ENCODE peak calls at places on chromosomes 6 and 20, in four cellular contexts. D is skeletal muscle cell; O is right cardiac atrium; H is naive thymus-derived CD4-positive, alpha-beta T cell. C is an unnamed sample.

GRCh38 chr6:170416959-170417606 is 110.5 kb downstream of the FAM120B start:
- DNase-seq in D (no peak), H (no peak), O (no peak), C (no peak)

GRCh38 chr6:21360353-21360752 is 233.2 kb upstream of the SOX4 start:
- DNase-seq in O (no peak), D (no peak), H (no peak), C (no peak)

GRCh38 chr6:127561660-127562059 is 15.3 kb upstream of the C6orf58 start:
- DNase-seq in D (no peak), O (no peak), H (no peak), C (no peak)

GRCh38 chr20:32970973-32971300 is 33.3 kb downstream of the SUN5 start:
- DNase-seq in O (no peak), D (no peak), H (no peak), C (no peak)

GRCh38 chr6:113383701-113384100 is 473.4 kb upstream of the MARCKS start:
- DNase-seq in O (no peak), H (no peak), D (no peak), C (no peak)

GRCh38 chr6:115896538-115897129 is 164.1 kb downstream of the FRK start:
- DNase-seq in O (no peak), H (no peak), D (no peak), C (peak)

GRCh38 chr20:38315290-38315966 is 11.5 kb downstream of the BPI start:
- DNase-seq in D (no peak), O (peak), H (no peak), C (no peak)

GRCh38 chr20:52981051-52981450 is 8.9 kb downstream of the TSHZ2 start:
- DNase-seq in D (no peak), H (no peak), O (no peak), C (no peak)

GRCh38 chr6:90149280-90149679 is 147.4 kb downstream of the BACH2 start:
- DNase-seq in D (no peak), H (no peak), O (no peak), C (no peak)

GRCh38 chr6:148335582-148335981 is 7.1 kb upstream of the SASH1 start:
- DNase-seq in D (no peak), O (no peak), H (no peak), C (no peak)

GRCh38 chr6:43608310-43608763 is 20.7 kb downstream of the GTPBP2 start:
- DNase-seq in O (peak), D (peak), H (peak), C (peak)

GRCh38 chr20:47686545-47686944 is 98.7 kb downstream of the SULF2 start:
- DNase-seq in D (peak), H (no peak), O (no peak), C (no peak)

GRCh38 chr6:4802312-4802935 is 26.2 kb downstream of the CDYL start:
- DNase-seq in O (no peak), H (no peak), D (no peak), C (no peak)
- H3K4me3 ChIP-seq in O (no peak), H (no peak), D (no peak), C (no peak)

GRCh38 chr6:4351506-4351852 is 216.1 kb upstream of the ECI2 start:
- DNase-seq in D (no peak), H (no peak), O (no peak), C (no peak)
- H3K4me3 ChIP-seq in D (peak), H (no peak), O (no peak), C (peak)

GRCh38 chr20:45822863-45823262 is 4.2 kb downstream of the TNNC2 start:
- DNase-seq in H (no peak), O (no peak), D (no peak), C (no peak)
- H3K4me3 ChIP-seq in H (no peak), O (no peak), D (peak), C (peak)

GRCh38 chr6:111471533-111471932 is 11.5 kb downstream of the REV3L start:
- DNase-seq in D (no peak), O (no peak), H (no peak), C (no peak)

GRCh38 chr6:111474106-111474505 is 8.9 kb downstream of the REV3L start:
- DNase-seq in D (no peak), H (no peak), O (no peak), C (no peak)

GRCh38 chr6:111471958-111472357 is 11.1 kb downstream of the REV3L start:
- DNase-seq in O (no peak), H (no peak), D (no peak), C (no peak)

GRCh38 chr6:111474771-111475170 is 8.2 kb downstream of the REV3L start:
- DNase-seq in H (no peak), D (no peak), O (no peak), C (no peak)

GRCh38 chr6:111472933-111473435 is 10.0 kb downstream of the REV3L start:
- DNase-seq in H (no peak), D (no peak), O (no peak), C (no peak)
- H3K4me3 ChIP-seq in H (no peak), D (no peak), O (no peak), C (no peak)